ENCODE peak calls at places on chromosomes 16 and 17, in four cellular contexts. K is prostate gland, C is Panc1, J is GM23338. M is an unnamed sample.

GRCh38 chr17:44672479-44673093 is 16.3 kb downstream of the MEIOC start:
- DNase-seq in K (no peak), C (no peak), J (peak; percentile 45), M (no peak)

GRCh38 chr17:50593321-50593720 is 32.8 kb downstream of the CACNA1G start:
- DNase-seq in K (peak; percentile 72), C (no peak), J (peak; percentile 67), M (no peak)

GRCh38 chr16:67345401-67345800 is 18.8 kb downstream of the LRRC36 start:
- DNase-seq in K (peak; percentile 46), C (no peak), J (no peak), M (no peak)

GRCh38 chr16:56679813-56680212 is 2.5 kb upstream of the MT1X start:
- DNase-seq in K (no peak), C (peak; percentile 63), J (no peak), M (no peak)

GRCh38 chr17:36583787-36584186 is 7.9 kb upstream of the DHRS11 start:
- DNase-seq in K (no peak), C (no peak), J (no peak), M (no peak)

GRCh38 chr16:89373355-89374110 is 116.8 kb downstream of the ANKRD11 start:
- DNase-seq in K (no peak), C (no peak), J (no peak), M (no peak)

GRCh38 chr17:72258711-72259110 is 137.9 kb downstream of the SOX9 start:
- DNase-seq in K (no peak), C (no peak), J (no peak), M (no peak)

GRCh38 chr16:89460556-89460955 is 29.8 kb downstream of the ANKRD11 start:
- DNase-seq in K (no peak), C (no peak), J (no peak), M (no peak)

GRCh38 chr17:17506893-17507464 is 10.8 kb upstream of the RASD1 start:
- DNase-seq in K (no peak), C (no peak), J (no peak), M (no peak)

GRCh38 chr16:83998091-83998490 is 30.0 kb downstream of the NECAB2 start:
- DNase-seq in K (no peak), C (no peak), J (no peak), M (no peak)

GRCh38 chr16:50778284-50779163 is 36.6 kb downstream of the CYLD start:
- DNase-seq in K (no peak), C (no peak), J (no peak), M (no peak)

GRCh38 chr16:88810166-88810867 is 1.4 kb downstream of the APRT start:
- DNase-seq in K (no peak), C (no peak), J (no peak), M (no peak)

GRCh38 chr16:89017543-89017942 is 40.5 kb upstream of the CBFA2T3 start:
- DNase-seq in K (no peak), C (no peak), J (no peak), M (no peak)

GRCh38 chr17:80311216-80311827 is 50.7 kb downstream of the RNF213 start:
- DNase-seq in K (no peak), C (no peak), J (no peak), M (no peak)

GRCh38 chr16:12729448-12729847 is 74.2 kb downstream of the CPPED1 start:
- DNase-seq in K (no peak), C (no peak), J (no peak), M (no peak)

GRCh38 chr17:27668488-27668823 is 37.5 kb downstream of the LGALS9 start:
- DNase-seq in K (no peak), C (no peak), J (no peak), M (no peak)

GRCh38 chr17:81194941-81195901 is 27.5 kb downstream of the CEP131 start:
- DNase-seq in K (no peak), C (no peak), J (no peak), M (peak; percentile 7)

GRCh38 chr16:4511441-4512082 is 27.0 kb downstream of the CDIP1 start:
- DNase-seq in K (peak; percentile 48), C (no peak), J (peak; percentile 89), M (no peak)

GRCh38 chr16:30028438-30029093 is 2.5 kb downstream of the TLCD3B start:
- DNase-seq in K (no peak), C (no peak), J (peak; percentile 80), M (no peak)

GRCh38 chr16:88064889-88065746 is 113.9 kb downstream of the BANP start:
- DNase-seq in K (no peak), C (no peak), J (no peak), M (no peak)

GRCh38 chr17:65772989-65773388 is 211.5 kb upstream of the AXIN2 start:
- DNase-seq in K (no peak), C (no peak), J (no peak), M (no peak)

GRCh38 chr17:77497578-77497934 is 356.8 kb downstream of the SEC14L1 start:
- DNase-seq in K (no peak), C (no peak), J (no peak), M (no peak)

GRCh38 chr16:12458591-12459400 is 344.9 kb downstream of the CPPED1 start:
- DNase-seq in K (no peak), C (no peak), J (no peak), M (no peak)

GRCh38 chr16:81492307-81492706 is 47.7 kb downstream of the CMIP start:
- DNase-seq in K (no peak), C (no peak), J (no peak), M (no peak)

GRCh38 chr17:5031365-5032082 is 3.7 kb downstream of the SLC52A1 start:
- DNase-seq in K (peak; percentile 65), C (peak; percentile 43), J (peak; percentile 93), M (no peak)

GRCh38 chr16:720507-720989 is 398 bp upstream of the ANTKMT start:
- DNase-seq in K (no peak), C (no peak), J (peak; percentile 73), M (no peak)

GRCh38 chr16:79451196-79451816 is 149.2 kb downstream of the MAF start:
- DNase-seq in K (no peak), C (no peak), J (no peak), M (no peak)

GRCh38 chr16:51164167-51164566 is 13.1 kb upstream of the SALL1 start:
- DNase-seq in K (no peak), C (no peak), J (no peak), M (no peak)

GRCh38 chr16:50311134-50311528 is 44.8 kb downstream of the ADCY7 start:
- DNase-seq in K (no peak), C (no peak), J (no peak), M (no peak)

GRCh38 chr17:82407255-82407654 is 10.9 kb upstream of the HEXD start:
- DNase-seq in K (no peak), C (no peak), J (no peak), M (no peak)

GRCh38 chr16:82846806-82847205 is 220.0 kb downstream of the CDH13 start:
- DNase-seq in K (no peak), C (no peak), J (no peak), M (no peak)

GRCh38 chr16:11354733-11355574 is 9.7 kb downstream of the RMI2 start:
- DNase-seq in K (no peak), C (no peak), J (no peak), M (no peak)

GRCh38 chr17:66946251-66946650 is 18.3 kb upstream of the CACNG4 start:
- DNase-seq in K (no peak), C (no peak), J (no peak), M (no peak)

GRCh38 chr17:66944365-66945203 is 19.9 kb upstream of the CACNG4 start:
- DNase-seq in K (peak; percentile 50), C (no peak), J (peak; percentile 50), M (no peak)

GRCh38 chr17:66947311-66947710 is 17.2 kb upstream of the CACNG4 start:
- DNase-seq in K (no peak), C (no peak), J (no peak), M (no peak)

GRCh38 chr17:66943484-66943883 is 21.0 kb upstream of the CACNG4 start:
- DNase-seq in K (no peak), C (no peak), J (no peak), M (no peak)

GRCh38 chr17:66945451-66945850 is 19.1 kb upstream of the CACNG4 start:
- DNase-seq in K (peak; percentile 38), C (no peak), J (no peak), M (no peak)
- H3K27me3 ChIP-seq in K (no peaks in the 10 kb centered on the region), C (no peaks in the 10 kb centered on the region), J (no peaks in the 10 kb centered on the region), M (peaks cover 2% of the 10 kb centered on the region)

GRCh38 chr16:19429271-19429670 is 11.6 kb downstream of the TMC5 start:
- DNase-seq in K (peak; percentile 82), C (no peak), J (no peak), M (no peak)
- H3K27me3 ChIP-seq in K (no peaks in the 10 kb centered on the region), C (no peaks in the 10 kb centered on the region), J (no peaks in the 10 kb centered on the region), M (no peaks in the 10 kb centered on the region)

GRCh38 chr17:40659909-40660308 is 5.1 kb downstream of the KRT222 start:
- DNase-seq in K (no peak), C (no peak), J (no peak), M (no peak)
- H3K27me3 ChIP-seq in K (no peaks in the 10 kb centered on the region), C (peaks cover 11% of the 10 kb centered on the region), J (no peaks in the 10 kb centered on the region), M (no peaks in the 10 kb centered on the region)

GRCh38 chr17:39848600-39848999 is 15.5 kb downstream of the IKZF3 start:
- DNase-seq in K (no peak), C (no peak), J (no peak), M (no peak)
- H3K27me3 ChIP-seq in K (no peaks in the 10 kb centered on the region), C (peaks cover 19% of the 10 kb centered on the region), J (no peaks in the 10 kb centered on the region), M (peaks cover 37% of the 10 kb centered on the region)

GRCh38 chr16:28125592-28125991 is 62.1 kb upstream of the GSG1L start:
- DNase-seq in K (no peak), C (no peak), J (no peak), M (no peak)
- H3K27me3 ChIP-seq in K (no peaks in the 10 kb centered on the region), C (no peaks in the 10 kb centered on the region), J (no peaks in the 10 kb centered on the region), M (no peaks in the 10 kb centered on the region)

GRCh38 chr16:3186946-3187690 is 886 bp upstream of the OR1F1 start:
- DNase-seq in K (no peak), C (no peak), J (no peak), M (no peak)
- H3K27me3 ChIP-seq in K (peaks cover 52% of the 10 kb centered on the region), C (no peaks in the 10 kb centered on the region), J (peaks cover 32% of the 10 kb centered on the region), M (no peaks in the 10 kb centered on the region)

DNA sequence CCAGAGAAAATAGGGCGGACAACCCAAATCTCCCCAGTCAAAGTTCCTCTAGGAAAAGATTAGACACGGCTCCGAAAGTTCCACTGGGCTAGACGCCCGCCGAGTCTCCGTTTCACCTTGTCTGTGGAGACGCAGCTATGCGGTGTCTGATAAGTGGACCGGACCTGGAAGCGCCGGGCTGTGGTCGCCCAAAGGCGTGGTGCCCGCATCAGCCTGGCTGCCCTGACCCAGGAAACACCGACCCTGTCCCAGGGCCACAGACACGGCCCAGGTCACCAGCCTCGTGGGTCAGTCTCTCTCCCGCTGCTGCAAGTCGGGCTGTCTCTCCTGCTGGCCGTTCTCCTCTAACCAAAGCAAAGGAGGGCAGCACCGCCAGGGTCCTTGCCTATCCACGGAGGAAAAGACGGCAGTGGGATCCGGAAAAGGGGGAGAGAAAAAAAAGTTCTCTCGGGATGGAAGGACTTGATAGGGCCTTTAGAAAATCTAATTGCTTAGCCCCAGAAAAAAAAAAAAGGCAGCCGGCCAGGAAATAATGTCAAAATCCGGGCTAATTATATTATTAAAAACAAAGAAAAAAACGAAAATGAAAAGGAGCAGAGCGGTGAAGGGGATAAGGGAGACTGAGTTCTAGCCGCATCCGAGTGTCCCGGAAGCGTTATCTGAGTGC is 13.9 kb upstream of the FOXF1 start:
- DNase-seq in K (no peak), C (no peak), J (no peak), M (no peak)
- H3K27me3 ChIP-seq in K (peaks cover 45% of the 10 kb centered on the region), C (peaks cover 23% of the 10 kb centered on the region), J (peaks cover 100% of the 10 kb centered on the region), M (peaks cover 94% of the 10 kb centered on the region)

M was measured in keratinocyte.